ENCODE peak calls at places on chromosome 17, in seven cellular contexts. L is transverse colon, S is nephron progenitor cell, D is IMR-90, V is left ventricle myocardium inferior, I is neural progenitor cell, B is GM10248. Q is an unnamed sample.

GRCh38 chr17:79905832-79906231 is 66.6 kb upstream of the CBX4 start:
- DNase-seq in L (no peak), D (no peak), S (no peak), V (no peak), B (no peak), I (no peak), Q (no peak)

GRCh38 chr17:80945736-80946135 is 45.9 kb upstream of the CHMP6 start:
- DNase-seq in L (no peak), I (no peak), S (no peak), D (no peak), V (peak), B (no peak), Q (no peak)

GRCh38 chr17:77966476-77966875 is 8.0 kb downstream of the TNRC6C start:
- DNase-seq in S (no peak), D (no peak), I (no peak), L (no peak), V (no peak), B (no peak), Q (no peak)

GRCh38 chr17:48578616-48579560 is 738 bp upstream of the HOXB4 start:
- DNase-seq in B (no peak), V (no peak), L (no peak), S (peak), I (no peak), D (peak), Q (peak)

GRCh38 chr17:71202449-71202848 is 918.4 kb upstream of the SOX9 start:
- DNase-seq in S (no peak), D (no peak), L (no peak), B (no peak), I (no peak), V (no peak), Q (no peak)

GRCh38 chr17:41527076-41528023 is 758 bp downstream of the KRT19 start:
- DNase-seq in V (no peak), S (peak), L (peak), I (peak), D (no peak), B (no peak), Q (no peak)

GRCh38 chr17:39867891-39868553 is at the start of gene ZPBP2:
- DNase-seq in S (no peak), D (no peak), I (no peak), B (peak), V (no peak), L (peak), Q (peak)

GRCh38 chr17:44952946-44953475 is 5.4 kb upstream of the KIF18B start:
- DNase-seq in D (no peak), V (no peak), B (no peak), S (no peak), L (no peak), I (peak), Q (no peak)

GRCh38 chr17:63843387-63844292 is 1.2 kb upstream of the SMARCD2 start:
- DNase-seq in S (no peak), V (peak), D (peak), L (peak), I (no peak), B (peak), Q (peak)

GRCh38 chr17:57938061-57938502 is 17.1 kb downstream of the CUEDC1 start:
- DNase-seq in S (no peak), L (no peak), B (no peak), I (no peak), D (no peak), V (no peak), Q (no peak)

GRCh38 chr17:7475764-7476422 is 3.5 kb downstream of the ZBTB4 start:
- DNase-seq in B (no peak), V (peak), D (peak), I (no peak), L (peak), S (no peak), Q (peak)

GRCh38 chr17:43846963-43847369 is at the start of gene CD300LG:
- DNase-seq in I (peak), S (peak), B (no peak), V (no peak), D (no peak), L (no peak), Q (no peak)

GRCh38 chr17:27455914-27456680 is at the start of gene KSR1:
- DNase-seq in V (peak), B (peak), I (peak), D (peak), S (peak), L (peak), Q (peak)

GRCh38 chr17:40092581-40092980 is 7.8 kb downstream of the NR1D1 start:
- DNase-seq in D (no peak), L (no peak), S (no peak), I (no peak), V (no peak), B (no peak), Q (no peak)

GRCh38 chr17:71496552-71496951 is 624.3 kb upstream of the SOX9 start:
- DNase-seq in V (no peak), D (peak), L (no peak), B (no peak), S (no peak), I (no peak), Q (no peak)

GRCh38 chr17:28330671-28331070 is 4.6 kb downstream of the IFT20 start:
- DNase-seq in L (no peak), B (no peak), S (no peak), D (no peak), I (no peak), V (no peak), Q (no peak)

GRCh38 chr17:66654764-66655163 is 180.2 kb upstream of the CACNG5 start:
- DNase-seq in V (no peak), S (no peak), L (no peak), B (no peak), I (no peak), D (no peak), Q (no peak)

GRCh38 chr17:72145972-72146755 is 25.3 kb downstream of the SOX9 start:
- DNase-seq in I (no peak), L (no peak), V (no peak), B (no peak), D (peak), S (no peak), Q (no peak)

GRCh38 chr17:68910256-68910705 is 44.9 kb downstream of the ABCA8 start:
- DNase-seq in V (peak), D (peak), B (no peak), I (peak), L (no peak), S (no peak), Q (no peak)

GRCh38 chr17:76345377-76345945 is 8.3 kb downstream of the PRPSAP1 start:
- DNase-seq in V (no peak), I (no peak), L (no peak), S (no peak), B (no peak), D (peak), Q (no peak)

DNA sequence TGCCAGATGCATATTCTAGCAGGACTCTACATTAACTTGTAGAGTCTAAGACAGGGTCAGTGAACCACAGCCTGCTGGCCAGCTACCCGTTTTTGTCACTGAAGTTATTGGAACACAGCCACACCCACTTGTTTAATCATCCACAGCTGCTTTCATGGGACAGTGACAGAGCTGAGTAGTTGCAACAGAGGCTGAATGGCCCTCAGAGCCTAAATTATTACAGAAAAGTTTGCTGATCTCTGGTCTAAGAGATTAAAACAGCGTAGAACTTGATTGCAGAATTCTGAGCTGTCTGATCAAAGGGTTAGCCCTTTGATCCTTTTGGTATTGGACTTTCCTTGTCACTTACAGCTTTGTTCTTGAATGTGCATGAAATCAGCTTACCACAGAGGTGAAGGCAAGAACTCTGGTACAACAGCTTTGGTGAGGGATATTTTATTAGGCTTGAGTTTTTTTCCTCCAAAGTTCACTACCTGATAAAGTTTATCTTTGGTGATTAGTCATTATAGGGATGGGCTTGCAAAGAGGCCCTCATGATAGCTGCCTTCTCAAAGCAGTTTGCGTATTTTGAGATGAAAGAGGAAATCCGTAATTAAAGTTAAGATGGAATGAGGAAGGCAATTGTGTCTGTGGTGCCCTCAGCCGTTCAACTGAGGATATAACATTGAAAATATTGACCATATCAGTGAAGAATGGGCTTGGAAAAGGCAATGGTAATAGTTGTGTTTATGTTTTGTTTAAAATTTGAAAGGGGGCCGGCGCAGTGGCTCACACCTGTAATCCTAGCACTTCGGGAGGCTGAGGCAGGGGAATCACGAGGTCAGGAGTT is 23.7 kb downstream of the ALDH3A2 start:
- DNase-seq in I (no peak), S (no peak), D (peak), B (no peak), L (peak), V (peak), Q (no peak)
- TF ChIP-seq CTCF in I (no peak), S (no peak), D (peak), B (no peak), L (peak), V (no peak), Q (no peak)

GRCh38 chr17:17780941-17781590 is 55.7 kb downstream of the SREBF1 start:
- DNase-seq in B (no peak), V (no peak), I (peak), D (peak), L (peak), S (peak), Q (no peak)
- TF ChIP-seq CTCF in B (no peak), V (no peak), I (peak), D (peak), L (no peak), S (no peak), Q (no peak)

GRCh38 chr17:56026894-56027293 is 126.4 kb upstream of the ANKFN1 start:
- DNase-seq in B (no peak), L (no peak), V (no peak), S (no peak), I (no peak), D (no peak), Q (no peak)
- TF ChIP-seq CTCF in B (no peak), L (no peak), V (no peak), S (no peak), I (no peak), D (no peak), Q (no peak)

GRCh38 chr17:3659541-3660111 is 8.8 kb downstream of the TAX1BP3 start:
- DNase-seq in D (peak), B (no peak), V (peak), L (peak), I (no peak), S (no peak), Q (no peak)
- TF ChIP-seq CTCF in D (no peak), B (no peak), V (no peak), L (peak), I (no peak), S (no peak), Q (no peak)

DNA sequence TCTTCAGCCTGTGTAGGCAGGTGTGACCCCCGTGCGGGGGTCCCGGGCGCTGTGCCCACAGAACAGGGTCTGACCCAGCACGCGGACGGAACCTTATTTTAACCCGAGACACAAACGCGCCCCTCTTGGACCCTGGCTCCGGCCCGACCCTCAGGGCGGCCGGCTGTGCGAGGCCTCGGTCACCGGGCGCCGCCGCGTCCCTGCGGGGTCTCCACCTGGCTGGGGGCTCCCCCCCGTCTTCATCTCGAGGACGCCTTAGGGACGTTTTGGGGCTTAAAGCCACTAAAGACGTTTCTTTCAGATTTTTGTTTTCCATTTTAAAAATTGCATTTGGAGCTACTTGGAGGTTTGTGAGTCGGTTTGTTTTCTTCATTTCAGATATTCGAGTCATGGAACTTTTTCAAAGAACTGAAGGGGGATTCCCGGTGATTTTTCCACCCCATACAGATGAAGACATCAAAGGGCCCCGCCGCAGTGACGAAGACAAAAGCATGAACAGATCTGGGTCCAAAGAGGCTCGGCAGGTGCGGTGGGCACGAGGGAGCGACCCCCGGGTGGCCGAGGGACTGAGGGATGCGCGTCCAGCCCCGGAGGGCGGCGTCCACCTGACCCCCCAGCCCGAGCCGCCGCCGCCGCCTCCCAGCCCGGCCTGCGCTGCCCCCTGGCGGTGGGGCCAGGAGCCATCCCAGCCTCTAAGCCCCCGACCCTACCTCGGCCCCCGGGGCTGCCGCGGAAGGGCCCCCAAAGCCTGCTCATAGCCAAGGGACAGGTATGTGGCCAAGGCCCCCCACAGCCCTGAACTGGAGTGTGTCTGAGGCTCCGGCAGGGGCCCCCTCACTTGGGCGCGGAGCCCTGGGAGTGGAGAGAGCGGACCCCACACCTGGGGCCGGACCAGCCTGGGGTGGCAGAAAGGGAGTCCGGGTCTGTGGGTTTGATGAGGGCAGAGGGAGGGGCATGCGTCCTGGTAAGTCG is 3.8 kb upstream of the CD7 start:
- DNase-seq in I (peak), L (peak), B (peak), D (no peak), V (no peak), S (peak), Q (peak)
- TF ChIP-seq CTCF in I (peak), L (peak), B (peak), D (peak), V (peak), S (peak), Q (peak)

GRCh38 chr17:19321481-19322128 is 40.9 kb downstream of the B9D1 start:
- DNase-seq in B (no peak), I (peak), S (no peak), L (no peak), D (no peak), V (no peak), Q (no peak)
- TF ChIP-seq CTCF in B (peak), I (peak), S (peak), L (no peak), D (no peak), V (peak), Q (no peak)

Q was measured in activated CD8-positive, alpha-beta T cell treated with anti-CD3 and anti-CD28 coated beads for 36 hours.